ENCODE peak calls at places on chromosomes 11 and 22, in six cellular contexts. S is hippocampal formation; U is activated T-helper 1 cell treated with anti-CD3 and anti-CD28 coated beads, Interleukin-2, amount 50 U/mL, for 16 hours; H is HCEC 1CT; X is EL; Y is CD4-positive, alpha-beta T cell. G is an unnamed sample.
A peak's percentile ranks its signal among the peaks of the same experiment; 100 is the strongest.

GRCh38 chr11:32043737-32044515 is 46.9 kb upstream of the RCN1 start:
- DNase-seq in H (no peak), X (no peak), U (no peak), S (no peak), Y (no peak), G (no peak)

GRCh38 chr22:45531441-45531840 is 28.8 kb downstream of the FBLN1 start:
- DNase-seq in Y (no peak), X (no peak), H (no peak), U (no peak), S (no peak), G (no peak)

GRCh38 chr11:122322369-122322768 is 206.4 kb upstream of the BLID start:
- DNase-seq in Y (no peak), H (no peak), S (no peak), X (no peak), U (no peak), G (no peak)

GRCh38 chr11:130648601-130649000 is 200.2 kb downstream of the ADAMTS15 start:
- DNase-seq in U (no peak), H (no peak), S (no peak), X (no peak), Y (no peak), G (no peak)

GRCh38 chr11:69396051-69396947 is 85.2 kb upstream of the LINC01488 start:
- DNase-seq in U (no peak), Y (no peak), S (no peak), X (no peak), H (no peak), G (no peak)

GRCh38 chr11:33059331-33060007 is 20.1 kb downstream of the TCP11L1 start:
- DNase-seq in X (no peak), U (no peak), Y (no peak), H (no peak), S (no peak), G (no peak)

GRCh38 chr11:66478823-66479740 is 1.2 kb upstream of the DPP3 start:
- DNase-seq in Y (no peak), X (peak; percentile 45), H (peak; percentile 29), S (no peak), U (no peak), G (peak; percentile 67)

GRCh38 chr22:37303821-37304274 is 21.5 kb downstream of the CYTH4 start:
- DNase-seq in U (peak; percentile 43), S (no peak), H (peak; percentile 88), Y (no peak), X (peak; percentile 92), G (peak; percentile 94)

GRCh38 chr22:35805466-35805865 is 87.8 kb downstream of the APOL5 start:
- DNase-seq in X (no peak), H (no peak), Y (no peak), S (no peak), U (no peak), G (no peak)